ENCODE peak calls at places on chromosomes 4 and X, in ten cellular contexts. X, A, O, K, G, I, L, E, B and Q are unnamed samples.

GRCh38 chrX:1466971-1467561 is 14.4 kb upstream of the ASMTL start:
- DNase-seq in L (no peak), I (no peak), G (no peak), E (no peak), A (no peak), O (no peak), K (peak; percentile 7), B (peak; percentile 11), X (peak; percentile 66), Q (no peak)

GRCh38 chr4:147019061-147019460 is 73.4 kb upstream of the TTC29 start:
- DNase-seq in K (peak; percentile 63), G (peak; percentile 48), E (peak; percentile 92), O (peak; percentile 20), I (peak; percentile 72), X (no peak), A (peak; percentile 40), B (no peak), L (peak; percentile 65), Q (peak; percentile 67)

GRCh38 chrX:97563531-97564133 is 679.9 kb downstream of the RPA4 start:
- DNase-seq in A (peak; percentile 28), L (no peak), X (peak; percentile 37), E (peak; percentile 7), K (peak; percentile 13), B (no peak), O (peak; percentile 56), G (peak; percentile 16), I (peak; percentile 77), Q (no peak)

GRCh38 chrX:120755066-120755846 is 120.4 kb downstream of the CT47B1 start:
- DNase-seq in G (no peak), A (no peak), I (no peak), K (no peak), O (no peak), X (no peak), B (peak; percentile 2), L (peak; percentile 3), E (no peak), Q (no peak)

GRCh38 chrX:129831486-129831885 is 12.2 kb downstream of the ZDHHC9 start:
- DNase-seq in E (peak; percentile 19), O (no peak), A (no peak), K (peak; percentile 4), I (no peak), B (no peak), X (no peak), L (peak; percentile 52), G (peak; percentile 38), Q (no peak)

GRCh38 chrX:44675364-44676024 is 132.8 kb upstream of the FUNDC1 start:
- DNase-seq in X (no peak), I (peak; percentile 95), K (peak; percentile 13), G (peak; percentile 41), E (peak; percentile 4), B (no peak), O (peak; percentile 95), L (no peak), A (no peak), Q (no peak)

GRCh38 chrX:52262195-52262546 is 77.5 kb downstream of the MAGED4 start:
- DNase-seq in K (no peak), X (no peak), L (no peak), I (no peak), E (peak; percentile 4), G (no peak), A (no peak), O (no peak), B (no peak), Q (no peak)

GRCh38 chr4:82975792-82976191 is 34.8 kb downstream of the LIN54 start:
- DNase-seq in E (no peak), K (no peak), G (no peak), A (no peak), X (no peak), I (peak; percentile 21), B (no peak), O (peak; percentile 54), L (no peak), Q (no peak)

GRCh38 chr4:84985952-84986351 is 19.5 kb upstream of the WDFY3 start:
- DNase-seq in G (no peak), I (peak; percentile 43), K (no peak), L (no peak), X (no peak), E (no peak), A (no peak), B (no peak), O (peak; percentile 68), Q (no peak)

GRCh38 chr4:7876096-7876993 is 63.3 kb downstream of the AFAP1 start:
- DNase-seq in E (no peak), G (no peak), X (no peak), L (peak; percentile 57), A (no peak), O (peak; percentile 74), K (no peak), I (peak; percentile 62), B (no peak), Q (no peak)

GRCh38 chr4:65661469-65661868 is 8.8 kb downstream of the EPHA5 start:
- DNase-seq in K (no peak), A (no peak), G (no peak), L (no peak), E (no peak), X (no peak), O (peak; percentile 27), B (no peak), I (no peak), Q (no peak)

GRCh38 chrX:150575415-150575814 is 7.0 kb downstream of the MTM1 start:
- DNase-seq in I (peak; percentile 12), O (peak; percentile 26), E (no peak), B (no peak), A (no peak), X (no peak), L (no peak), K (no peak), G (no peak), Q (no peak)

GRCh38 chr4:154466336-154466735 is 25.3 kb downstream of the DCHS2 start:
- DNase-seq in G (no peak), L (no peak), X (no peak), K (no peak), B (no peak), A (no peak), I (no peak), E (no peak), O (no peak), Q (no peak)

DNA sequence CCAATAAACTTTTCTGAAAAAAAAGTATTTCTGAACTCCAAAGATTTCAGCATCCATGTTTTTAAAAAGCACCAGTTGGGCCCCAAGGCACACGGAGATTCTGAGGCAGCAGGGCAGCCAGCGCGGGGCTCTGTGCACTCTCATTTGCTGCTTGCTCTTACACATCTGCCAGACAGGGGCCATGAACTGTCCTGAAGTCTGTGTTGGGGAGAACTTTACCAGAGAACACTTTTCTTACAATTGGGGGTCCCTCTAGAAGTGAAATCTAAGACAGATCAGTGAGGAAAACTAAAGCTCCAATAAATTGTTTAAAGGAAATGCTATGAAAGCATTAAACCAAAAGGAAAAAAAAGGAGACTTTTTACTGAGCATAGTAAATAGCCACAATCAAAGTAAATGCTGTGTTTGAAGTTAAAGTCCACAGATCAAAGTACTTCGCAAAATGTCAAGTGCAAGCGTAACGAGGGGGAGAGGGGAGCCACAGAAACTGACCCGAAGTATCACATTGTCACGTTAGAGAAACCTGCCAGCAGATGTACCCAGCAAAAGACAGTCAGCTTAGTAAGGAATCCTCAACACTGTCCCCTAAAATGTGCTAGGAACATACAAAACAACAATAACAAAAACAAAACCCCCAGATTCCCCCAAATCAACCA is 37.8 kb downstream of the SORBS2 start:
- DNase-seq in A (no peak), X (no peak), G (no peak), L (no peak), K (no peak), B (no peak), O (no peak), I (no peak), E (no peak), Q (no peak)
- H3K4me3 ChIP-seq in A (no peak overlapping the region), X (peak overlapping the region; percentile 31), G (peak overlapping the region; percentile 65), L (no peak overlapping the region), K (peak overlapping the region; percentile 42), B (peak overlapping the region; percentile 24), O (peak overlapping the region; percentile 65), I (no peak overlapping the region), E (peak overlapping the region; percentile 11), Q (peak overlapping the region; percentile 30)

DNA sequence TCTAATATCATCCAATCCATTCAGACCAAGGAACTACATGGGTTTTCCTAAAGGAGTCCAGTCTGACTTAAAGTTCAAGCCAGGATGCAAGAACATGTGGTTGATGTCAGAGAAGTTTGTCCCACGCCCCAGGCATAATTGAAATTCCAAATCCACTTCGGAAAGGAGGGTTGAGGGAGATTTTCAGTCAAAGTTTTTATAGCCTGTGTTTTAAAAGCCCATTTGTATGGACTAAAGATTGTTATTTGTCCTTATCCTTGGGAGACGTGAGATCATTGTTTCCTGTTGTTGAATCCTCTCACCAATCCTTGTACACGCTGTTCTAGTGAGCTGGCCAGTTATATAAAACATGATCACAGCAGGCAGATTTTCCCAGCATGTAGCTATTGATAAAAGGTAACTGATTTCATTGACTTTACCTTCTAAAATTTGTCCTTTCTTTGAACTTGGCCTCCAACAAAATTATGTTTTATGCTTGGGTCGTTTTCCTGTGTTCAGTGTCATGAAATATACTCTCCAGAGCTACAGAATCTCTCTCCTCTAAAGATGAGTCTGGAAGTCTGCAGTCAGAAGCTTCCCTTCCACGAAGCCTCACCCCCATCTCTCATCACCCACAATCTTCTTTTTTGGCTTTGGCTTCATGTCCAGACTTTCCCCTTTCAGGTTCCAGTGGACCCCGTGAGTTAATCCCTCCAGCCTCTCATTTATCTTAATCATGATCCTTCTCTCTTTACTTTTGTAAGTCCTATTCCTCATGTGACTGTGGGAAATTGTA is 92.9 kb downstream of the ATP10D start:
- DNase-seq in A (no peak), B (no peak), G (no peak), I (peak; percentile 32), O (no peak), E (peak; percentile 23), L (no peak), X (no peak), K (peak; percentile 6), Q (no peak)
- H3K27ac ChIP-seq in A (no peak overlapping the region), B (peak overlapping the region; percentile 78), G (peak overlapping the region; percentile 85), I (no peak overlapping the region), O (no peak overlapping the region), E (peak overlapping the region; percentile 43), L (no peak overlapping the region), X (peak overlapping the region; percentile 84), K (peak overlapping the region; percentile 74), Q (peak overlapping the region; percentile 61)

DNA sequence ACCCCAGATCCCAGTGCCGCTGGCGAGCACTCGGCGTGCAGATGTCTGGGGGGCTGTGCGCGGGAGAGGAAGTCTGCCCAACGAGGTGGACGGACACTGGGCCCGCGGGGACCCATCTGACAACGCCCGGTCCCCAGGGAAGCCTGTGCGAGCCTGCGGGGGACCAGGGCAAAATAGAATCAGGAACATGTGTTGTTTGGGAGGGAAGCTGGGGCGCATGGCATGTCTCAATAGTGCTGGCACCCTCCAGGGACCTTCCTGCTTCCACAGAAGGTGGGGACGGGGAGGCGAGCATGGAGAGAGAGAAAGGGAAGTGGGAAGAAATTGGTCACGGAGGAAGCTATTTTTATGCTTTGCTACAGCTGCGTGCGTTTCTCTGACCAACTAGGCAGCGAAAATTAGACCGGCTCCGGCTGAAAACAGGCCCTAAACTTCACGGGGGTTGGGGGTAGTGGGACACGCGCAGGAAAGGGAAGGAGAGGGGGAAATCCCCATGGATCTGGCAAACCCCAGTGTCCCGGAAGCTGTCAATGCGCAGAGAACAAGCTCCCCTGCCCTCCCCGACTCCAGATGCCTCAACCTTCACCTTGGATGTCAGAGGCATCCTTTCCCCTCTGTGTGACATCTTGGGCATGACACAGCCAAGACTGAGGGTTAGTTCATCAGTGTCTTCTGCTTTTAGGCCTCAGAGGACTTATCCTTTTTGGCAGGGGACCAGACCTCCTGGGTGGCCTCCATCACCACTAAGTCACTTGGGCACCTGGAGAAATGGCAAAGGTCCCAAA is 169.8 kb upstream of the BCOR start:
- DNase-seq in A (no peak), B (no peak), G (no peak), L (no peak), O (no peak), I (no peak), K (peak; percentile 15), E (peak; percentile 24), X (no peak), Q (no peak)
- H3K4me3 ChIP-seq in A (peak overlapping the region; percentile 42), B (peak overlapping the region; percentile 51), G (peak overlapping the region; percentile 64), L (peak overlapping the region; percentile 34), O (peak overlapping the region; percentile 57), I (peak overlapping the region; percentile 54), K (peak overlapping the region; percentile 50), E (peak overlapping the region; percentile 36), X (no peak overlapping the region), Q (peak overlapping the region; percentile 50)

GRCh38 chrX:68433981-68434299 is 645 bp upstream of the OPHN1 start:
- DNase-seq in B (no peak), E (no peak), I (no peak), X (no peak), L (no peak), A (no peak), K (no peak), G (no peak), O (no peak), Q (no peak)
- H3K27ac ChIP-seq in B (peak overlapping the region; percentile 91), E (peak overlapping the region; percentile 70), I (peak overlapping the region; percentile 46), X (peak overlapping the region; percentile 79), L (no peak overlapping the region), A (peak overlapping the region; percentile 62), K (peak overlapping the region; percentile 73), G (peak overlapping the region; percentile 92), O (no peak overlapping the region), Q (peak overlapping the region; percentile 87)